ENCODE peak calls at places on chromosomes 7 and 10, in five cellular contexts. A is erythroblast; V is effector memory CD4-positive, alpha-beta T cell; U is choroid plexus epithelial cell; T is CD8-positive, alpha-beta T cell. F is an unnamed sample.

GRCh38 chr7:73770002-73770859 is at the start of gene CLDN3:
- DNase-seq in U (no peak), T (no peak), V (no peak), A (no peak), F (no peak)

GRCh38 chr7:133698127-133698526 is 429.0 kb upstream of the LRGUK start:
- DNase-seq in U (peak; percentile 53), T (no peak), A (no peak), V (no peak), F (no peak)

GRCh38 chr7:140209866-140210609 is 33.3 kb upstream of the KDM7A start:
- DNase-seq in V (no peak), T (no peak), U (no peak), A (no peak), F (no peak)

GRCh38 chr7:25804154-25804553 is 347.8 kb upstream of the NFE2L3 start:
- DNase-seq in U (no peak), V (no peak), A (no peak), T (no peak), F (no peak)

GRCh38 chr7:153381275-153382119 is 621.9 kb downstream of the ACTR3B start:
- DNase-seq in A (peak; percentile 63), V (no peak), T (no peak), U (no peak), F (no peak)

GRCh38 chr10:126384269-126384873 is 3.9 kb downstream of the ADAM12 start:
- DNase-seq in A (no peak), V (no peak), U (peak; percentile 84), T (no peak), F (no peak)

GRCh38 chr7:114151777-114152176 is 233.0 kb upstream of the PPP1R3A start:
- DNase-seq in U (no peak), A (no peak), T (no peak), V (no peak), F (no peak)

GRCh38 chr10:4429538-4429937 is 396.5 kb upstream of the AKR1E2 start:
- DNase-seq in T (no peak), A (no peak), V (no peak), U (no peak), F (no peak)

GRCh38 chr7:23074443-23075244 is 30.9 kb upstream of the KLHL7 start:
- DNase-seq in V (no peak), T (no peak), A (no peak), U (peak; percentile 47), F (no peak)

GRCh38 chr10:11089272-11089671 is 71.6 kb downstream of the CELF2 start:
- DNase-seq in V (no peak), T (no peak), U (no peak), A (no peak), F (no peak)

GRCh38 chr7:34343667-34344066 is 314.4 kb upstream of the NPSR1 start:
- DNase-seq in U (no peak), T (no peak), V (no peak), A (no peak), F (no peak)

GRCh38 chr10:113576853-113577252 is 24.0 kb downstream of the HABP2 start:
- DNase-seq in U (peak; percentile 39), A (peak; percentile 20), T (no peak), V (no peak), F (no peak)

GRCh38 chr7:94305836-94306235 is 88.9 kb upstream of the COL1A2 start:
- DNase-seq in U (no peak), T (no peak), V (no peak), A (no peak), F (no peak)

GRCh38 chr10:17343118-17343517 is 111.3 kb downstream of the ST8SIA6 start:
- DNase-seq in T (no peak), U (no peak), A (no peak), V (no peak), F (no peak)

GRCh38 chr7:45033261-45033930 is 33.4 kb downstream of the CCM2 start:
- DNase-seq in T (no peak), U (peak; percentile 11), V (no peak), A (no peak), F (no peak)

GRCh38 chr7:45593121-45593541 is 19.0 kb downstream of the ADCY1 start:
- DNase-seq in V (no peak), A (no peak), T (no peak), U (no peak), F (no peak)

GRCh38 chr7:35430547-35431153 is 176.8 kb upstream of the TBX20 start:
- DNase-seq in V (no peak), U (peak; percentile 22), T (no peak), A (peak; percentile 26), F (no peak)

GRCh38 chr10:21724695-21725371 is 190.8 kb downstream of the MLLT10 start:
- DNase-seq in T (no peak), U (peak; percentile 100), V (peak; percentile 14), A (peak; percentile 97), F (no peak)

GRCh38 chr10:76558586-76558985 is 1079.0 kb downstream of the KCNMA1 start:
- DNase-seq in V (no peak), U (peak; percentile 80), A (no peak), T (no peak), F (no peak)

GRCh38 chr10:75825656-75826055 is 394.2 kb downstream of the LRMDA start:
- DNase-seq in T (no peak), V (no peak), U (no peak), A (no peak), F (no peak)

GRCh38 chr7:16851829-16852228 is 30.0 kb downstream of the AGR3 start:
- DNase-seq in T (no peak), V (no peak), U (no peak), A (no peak), F (no peak)

GRCh38 chr7:1814089-1814811 is 144.2 kb downstream of the ELFN1 start:
- DNase-seq in V (no peak), T (no peak), A (no peak), U (no peak), F (no peak)

GRCh38 chr7:95046494-95047240 is 139.3 kb downstream of the PPP1R9A start:
- DNase-seq in T (no peak), U (no peak), A (no peak), V (no peak), F (no peak)

GRCh38 chr10:118723467-118723866 is 31.3 kb downstream of the CACUL1 start:
- DNase-seq in V (no peak), T (no peak), A (no peak), U (peak; percentile 16), F (no peak)

GRCh38 chr10:4725917-4726606 is 99.9 kb upstream of the AKR1E2 start:
- DNase-seq in V (no peak), U (peak; percentile 83), A (no peak), T (no peak), F (no peak)

GRCh38 chr7:92783260-92783911 is 53.0 kb downstream of the CDK6 start:
- DNase-seq in V (no peak), U (peak; percentile 47), T (no peak), A (no peak), F (no peak)

GRCh38 chr10:92690211-92691041 is 671 bp downstream of the HHEX start:
- DNase-seq in T (peak; percentile 12), A (peak; percentile 52), V (peak; percentile 51), U (peak; percentile 75), F (peak; percentile 45)

GRCh38 chr10:109866995-109867635 is 56.2 kb downstream of the XPNPEP1 start:
- DNase-seq in T (no peak), A (no peak), V (no peak), U (peak; percentile 38), F (no peak)

GRCh38 chr7:131945313-131945831 is 388.9 kb upstream of the PODXL start:
- DNase-seq in V (no peak), U (peak; percentile 44), T (no peak), A (peak; percentile 35), F (no peak)

GRCh38 chr10:6151087-6151977 is 51.4 kb upstream of the PFKFB3 start:
- DNase-seq in A (peak; percentile 81), T (no peak), V (no peak), U (peak; percentile 81), F (no peak)

GRCh38 chr10:49409755-49410154 is 13.9 kb upstream of the DRGX start:
- DNase-seq in A (no peak), T (no peak), U (no peak), V (no peak), F (no peak)

GRCh38 chr10:59880976-59881510 is 25.3 kb downstream of the CCDC6 start:
- DNase-seq in U (no peak), T (no peak), A (peak; percentile 72), V (no peak), F (no peak)

GRCh38 chr7:77450054-77450453 is 33.9 kb upstream of the GSAP start:
- DNase-seq in A (no peak), V (no peak), T (no peak), U (no peak), F (no peak)

GRCh38 chr10:24215603-24216002 is 6.7 kb downstream of the KIAA1217 start:
- DNase-seq in V (no peak), A (no peak), T (no peak), U (no peak), F (no peak)

GRCh38 chr10:14022954-14023353 is 307.8 kb downstream of the FRMD4A start:
- DNase-seq in A (no peak), U (no peak), V (no peak), T (no peak), F (no peak)

GRCh38 chr10:6036861-6037321 is 25.3 kb downstream of the IL2RA start:
- DNase-seq in U (no peak), T (no peak), A (no peak), V (no peak), F (no peak)

GRCh38 chr10:62054825-62055224 is 153.3 kb downstream of the ARID5B start:
- DNase-seq in V (no peak), A (no peak), T (no peak), U (no peak), F (no peak)

GRCh38 chr10:124041684-124042445 is 51.5 kb downstream of the CHST15 start:
- DNase-seq in A (no peak), T (no peak), V (no peak), U (no peak), F (no peak)

GRCh38 chr10:120480848-120481247 is 23.8 kb downstream of the PLPP4 start:
- DNase-seq in U (no peak), V (no peak), A (no peak), T (no peak), F (no peak)